ENCODE peak calls at places on chromosomes 5 and 9, in four cellular contexts. V, E, R and I are unnamed samples.

GRCh38 chr9:113475031-113475430 is 11.5 kb downstream of the RGS3 start:
- DNase-seq in V (no peak), E (no peak), R (no peak), I (no peak)

GRCh38 chr9:125843646-125844045 is 96.5 kb downstream of the PBX3 start:
- DNase-seq in V (no peak), E (no peak), R (peak), I (peak)

GRCh38 chr5:131548190-131548589 is 86.8 kb downstream of the RAPGEF6 start:
- DNase-seq in V (no peak), E (no peak), R (no peak), I (no peak)

GRCh38 chr5:64773533-64773932 is 4.8 kb downstream of the CWC27 start:
- DNase-seq in V (no peak), E (no peak), R (no peak), I (no peak)

GRCh38 chr5:37637165-37637845 is 202.5 kb downstream of the GDNF start:
- DNase-seq in V (no peak), E (no peak), R (peak), I (peak)

GRCh38 chr5:68554566-68555279 is 339.2 kb downstream of the PIK3R1 start:
- DNase-seq in V (peak), E (peak), R (peak), I (peak)

GRCh38 chr5:73031839-73032238 is 76.0 kb downstream of the FCHO2 start:
- DNase-seq in V (peak), E (no peak), R (peak), I (peak)

GRCh38 chr9:91643474-91644102 is 220.0 kb upstream of the NFIL3 start:
- DNase-seq in V (no peak), E (no peak), R (no peak), I (no peak)

GRCh38 chr9:87008667-87009066 is 61.4 kb upstream of the GAS1 start:
- DNase-seq in V (no peak), E (no peak), R (no peak), I (no peak)

GRCh38 chr5:143826909-143827514 is 15.1 kb downstream of the HMHB1 start:
- DNase-seq in V (peak), E (no peak), R (peak), I (no peak)

GRCh38 chr5:9047932-9048331 is 497.9 kb downstream of the SEMA5A start:
- DNase-seq in V (no peak), E (no peak), R (no peak), I (no peak)

GRCh38 chr9:79623799-79624721 is 52.3 kb downstream of the TLE4 start:
- DNase-seq in V (peak), E (no peak), R (no peak), I (peak)

GRCh38 chr5:80863708-80864107 is 96.5 kb upstream of the RASGRF2 start:
- DNase-seq in V (no peak), E (no peak), R (no peak), I (no peak)

GRCh38 chr5:36239370-36240293 is 2.1 kb downstream of the NADK2 start:
- DNase-seq in V (no peak), E (no peak), R (no peak), I (no peak)

GRCh38 chr5:14702238-14702839 is 37.8 kb downstream of the OTULIN start:
- DNase-seq in V (no peak), E (no peak), R (no peak), I (no peak)

GRCh38 chr9:78958887-78959286 is 612.9 kb upstream of the TLE4 start:
- DNase-seq in V (no peak), E (no peak), R (no peak), I (no peak)

GRCh38 chr5:65539827-65540226 is 23.1 kb downstream of the CENPK start:
- DNase-seq in V (peak), E (no peak), R (no peak), I (no peak)

GRCh38 chr5:146513462-146513861 is 2.5 kb downstream of the GPR151 start:
- DNase-seq in V (no peak), E (no peak), R (no peak), I (no peak)

GRCh38 chr5:174317261-174317894 is 271.9 kb downstream of the NSG2 start:
- DNase-seq in V (peak), E (no peak), R (peak), I (peak)

GRCh38 chr9:95815153-95815552 is 60.3 kb upstream of the ERCC6L2 start:
- DNase-seq in V (peak), E (no peak), R (peak), I (peak)

GRCh38 chr9:124574534-124574933 is 67.3 kb upstream of the NR5A1 start:
- DNase-seq in V (no peak), E (no peak), R (no peak), I (no peak)

GRCh38 chr9:35984021-35984420 is 26.1 kb upstream of the OR2S2 start:
- DNase-seq in V (no peak), E (no peak), R (no peak), I (no peak)

GRCh38 chr5:82399111-82399510 is 121.0 kb upstream of the RPS23 start:
- DNase-seq in V (no peak), E (no peak), R (no peak), I (no peak)

GRCh38 chr9:35562895-35563746 is 41.9 kb upstream of the TESK1 start:
- DNase-seq in V (no peak), E (no peak), R (no peak), I (no peak)

GRCh38 chr9:113898151-113898550 is 22.0 kb downstream of the ZNF618 start:
- DNase-seq in V (no peak), E (no peak), R (no peak), I (no peak)

GRCh38 chr5:53161876-53162275 is 52.3 kb upstream of the MOCS2 start:
- DNase-seq in V (no peak), E (no peak), R (no peak), I (no peak)

GRCh38 chr9:71895955-71896354 is 15.0 kb downstream of the ABHD17B start:
- DNase-seq in V (no peak), E (no peak), R (no peak), I (no peak)

GRCh38 chr5:170046221-170046620 is 59.5 kb upstream of the FOXI1 start:
- DNase-seq in V (no peak), E (no peak), R (no peak), I (no peak)

DNA sequence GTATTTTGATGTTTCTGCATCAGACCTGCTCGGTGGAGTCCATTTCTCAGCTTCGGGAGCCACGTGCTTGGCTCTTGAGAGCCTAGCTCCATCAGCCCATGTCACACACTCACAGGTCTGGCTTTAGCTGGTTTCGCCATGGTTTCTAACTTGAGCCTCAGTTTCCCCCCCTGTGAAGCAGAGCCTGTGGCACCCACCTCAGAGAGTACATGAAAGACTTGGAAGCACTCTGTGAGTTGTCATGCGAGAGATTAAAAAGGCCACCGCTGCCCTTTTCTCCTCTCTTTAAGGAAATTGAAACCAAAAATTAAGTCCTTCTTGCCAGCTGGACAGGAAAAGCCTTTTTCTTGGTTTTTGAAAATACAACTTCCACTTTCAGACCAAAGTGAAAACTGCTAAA is 8.8 kb downstream of the TENT4A start:
- DNase-seq in V (no peak), E (no peak), R (peak), I (peak)
- H3K4me3 ChIP-seq in V (no peak), E (peak), R (peak), I (peak)

GRCh38 chr5:120330555-120330954 is 133.5 kb upstream of the PRR16 start:
- DNase-seq in V (no peak), E (no peak), R (no peak), I (no peak)

GRCh38 chr5:120326651-120327050 is 137.4 kb upstream of the PRR16 start:
- DNase-seq in V (no peak), E (no peak), R (peak), I (peak)

GRCh38 chr5:120329095-120329494 is 135.0 kb upstream of the PRR16 start:
- DNase-seq in V (no peak), E (no peak), R (no peak), I (no peak)

DNA sequence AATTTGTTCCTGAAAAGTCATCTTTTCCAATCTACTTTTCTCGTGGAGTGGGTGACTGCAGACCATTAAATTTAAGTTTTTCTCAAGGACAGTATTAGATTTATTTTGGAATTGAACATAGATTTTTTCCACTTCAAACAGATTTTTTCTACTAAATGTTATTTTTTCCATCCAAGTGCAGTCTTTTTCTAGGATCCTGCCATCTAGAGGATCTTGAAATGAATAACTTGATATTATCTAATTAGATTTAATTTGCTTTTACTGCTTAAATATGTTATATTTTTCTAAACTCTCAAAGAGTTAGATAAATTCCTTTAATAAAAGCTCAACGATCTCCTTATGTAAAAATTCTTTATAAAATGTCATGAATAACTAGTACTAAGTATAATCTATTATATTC is 136.9 kb upstream of the PRR16 start:
- DNase-seq in V (no peak), E (no peak), R (peak), I (no peak)
- TF ChIP-seq CTCF in V (peak), E (no peak), R (peak), I (peak)

GRCh38 chr5:125348936-125349335 is 602.5 kb upstream of the ZNF608 start:
- DNase-seq in V (no peak), E (no peak), R (no peak), I (no peak)

GRCh38 chr5:125346316-125346715 is 599.9 kb upstream of the ZNF608 start:
- DNase-seq in V (no peak), E (no peak), R (no peak), I (no peak)

GRCh38 chr5:125342938-125343401 is 596.5 kb upstream of the ZNF608 start:
- DNase-seq in V (no peak), E (no peak), R (peak), I (peak)

GRCh38 chr5:125349432-125349831 is 603.0 kb upstream of the ZNF608 start:
- DNase-seq in V (peak), E (no peak), R (peak), I (peak)

GRCh38 chr5:125348221-125348692 is 601.8 kb upstream of the ZNF608 start:
- DNase-seq in V (peak), E (no peak), R (peak), I (no peak)
- H3K4me3 ChIP-seq in V (no peak), E (no peak), R (no peak), I (no peak)

GRCh38 chr9:23088932-23089364 is 642.3 kb downstream of the DMRTA1 start:
- DNase-seq in V (peak), E (peak), R (no peak), I (no peak)
- TF ChIP-seq CTCF in V (peak), E (no peak), R (no peak), I (no peak)

DNA sequence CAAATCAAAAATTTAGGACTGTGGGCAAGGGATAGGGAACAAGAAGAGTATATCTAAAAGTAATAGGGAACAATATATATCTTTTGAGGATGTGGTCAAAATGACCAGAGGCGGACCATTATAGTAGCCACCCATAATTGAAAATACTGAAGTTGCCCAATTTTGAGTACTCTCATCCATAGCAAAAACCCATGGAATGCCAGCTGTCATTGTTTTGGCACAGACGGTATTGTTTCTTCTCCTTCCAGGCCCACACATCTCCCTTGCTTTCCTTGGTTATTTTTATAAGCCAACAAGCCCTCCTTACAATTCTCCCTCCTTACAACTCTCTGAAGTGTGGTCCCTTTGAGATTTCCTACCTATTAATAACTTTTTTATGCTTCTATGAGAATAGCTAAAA is 50.4 kb upstream of the RGMB start:
- DNase-seq in V (no peak), E (no peak), R (no peak), I (no peak)
- H3K4me3 ChIP-seq in V (no peak), E (no peak), R (no peak), I (no peak)

GRCh38 chr5:135130526-135131215 is 96.6 kb upstream of the PITX1 start:
- DNase-seq in V (no peak), E (peak), R (no peak), I (no peak)
- TF ChIP-seq CTCF in V (no peak), E (no peak), R (no peak), I (no peak)

GRCh38 chr5:39726467-39726866 is 301.7 kb upstream of the DAB2 start:
- DNase-seq in V (no peak), E (no peak), R (no peak), I (no peak)

GRCh38 chr5:39717186-39717897 is 292.6 kb upstream of the DAB2 start:
- DNase-seq in V (no peak), E (no peak), R (peak), I (peak)

GRCh38 chr5:39716532-39716971 is 291.8 kb upstream of the DAB2 start:
- DNase-seq in V (peak), E (no peak), R (peak), I (peak)

GRCh38 chr5:39721394-39721793 is 296.6 kb upstream of the DAB2 start:
- DNase-seq in V (no peak), E (peak), R (no peak), I (no peak)
- H3K4me3 ChIP-seq in V (no peak), E (no peak), R (no peak), I (no peak)

GRCh38 chr9:129321511-129322021 is 143.5 kb upstream of the IER5L start:
- DNase-seq in V (no peak), E (peak), R (no peak), I (no peak)

GRCh38 chr9:129319076-129319937 is 141.2 kb upstream of the IER5L start:
- DNase-seq in V (no peak), E (peak), R (no peak), I (no peak)

GRCh38 chr9:129322022-129322621 is 144.1 kb upstream of the IER5L start:
- DNase-seq in V (no peak), E (peak), R (no peak), I (no peak)

GRCh38 chr9:129319938-129320481 is 141.9 kb upstream of the IER5L start:
- DNase-seq in V (no peak), E (peak), R (no peak), I (no peak)

DNA sequence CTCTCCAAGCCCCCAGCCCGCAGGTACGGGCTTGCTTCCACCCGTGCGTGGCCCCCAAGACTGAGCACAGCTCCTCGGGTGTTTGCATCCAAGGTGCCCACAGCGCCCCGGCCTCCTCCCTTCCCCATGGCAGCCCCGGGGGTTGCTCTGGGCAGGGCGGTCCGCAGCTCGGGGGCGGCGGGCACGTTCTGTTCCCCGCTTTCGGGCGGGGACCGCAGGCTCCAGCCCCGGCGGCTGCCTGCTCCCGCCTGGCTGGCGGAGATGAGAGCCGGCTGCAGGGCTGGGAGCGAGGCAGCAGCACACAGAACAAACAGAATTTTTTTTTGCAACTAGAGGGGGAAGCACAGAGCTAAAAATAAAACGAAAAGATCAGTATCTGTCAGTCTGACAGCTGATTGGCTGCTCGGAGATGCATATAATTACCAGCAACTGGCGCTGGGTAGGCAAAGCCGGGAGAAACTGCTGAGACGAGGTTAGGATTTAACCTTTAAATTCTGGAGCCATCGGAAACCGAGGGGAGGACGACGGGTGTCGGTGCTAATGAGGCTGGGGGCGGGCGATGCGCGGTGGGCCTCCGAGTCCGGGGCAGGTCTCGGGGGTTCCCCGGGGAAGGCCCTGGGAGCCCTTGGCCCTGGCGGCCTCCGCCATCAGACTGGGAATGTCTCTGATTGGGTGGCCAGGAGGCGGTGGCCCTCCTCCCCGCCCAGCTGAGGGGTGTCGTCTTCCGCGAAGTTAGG is 142.7 kb upstream of the IER5L start:
- DNase-seq in V (peak), E (peak), R (peak), I (peak)
- TF ChIP-seq CTCF in V (peak), E (no peak), R (peak), I (peak)

GRCh38 chr5:40626834-40627233 is 52.9 kb upstream of the PTGER4 start:
- DNase-seq in V (no peak), E (no peak), R (no peak), I (no peak)

GRCh38 chr5:40619406-40619805 is 60.3 kb upstream of the PTGER4 start:
- DNase-seq in V (no peak), E (no peak), R (no peak), I (peak)

GRCh38 chr5:40627708-40628107 is 52.0 kb upstream of the PTGER4 start:
- DNase-seq in V (no peak), E (no peak), R (peak), I (peak)

GRCh38 chr5:40622463-40623252 is 57.1 kb upstream of the PTGER4 start:
- DNase-seq in V (no peak), E (no peak), R (no peak), I (no peak)

DNA sequence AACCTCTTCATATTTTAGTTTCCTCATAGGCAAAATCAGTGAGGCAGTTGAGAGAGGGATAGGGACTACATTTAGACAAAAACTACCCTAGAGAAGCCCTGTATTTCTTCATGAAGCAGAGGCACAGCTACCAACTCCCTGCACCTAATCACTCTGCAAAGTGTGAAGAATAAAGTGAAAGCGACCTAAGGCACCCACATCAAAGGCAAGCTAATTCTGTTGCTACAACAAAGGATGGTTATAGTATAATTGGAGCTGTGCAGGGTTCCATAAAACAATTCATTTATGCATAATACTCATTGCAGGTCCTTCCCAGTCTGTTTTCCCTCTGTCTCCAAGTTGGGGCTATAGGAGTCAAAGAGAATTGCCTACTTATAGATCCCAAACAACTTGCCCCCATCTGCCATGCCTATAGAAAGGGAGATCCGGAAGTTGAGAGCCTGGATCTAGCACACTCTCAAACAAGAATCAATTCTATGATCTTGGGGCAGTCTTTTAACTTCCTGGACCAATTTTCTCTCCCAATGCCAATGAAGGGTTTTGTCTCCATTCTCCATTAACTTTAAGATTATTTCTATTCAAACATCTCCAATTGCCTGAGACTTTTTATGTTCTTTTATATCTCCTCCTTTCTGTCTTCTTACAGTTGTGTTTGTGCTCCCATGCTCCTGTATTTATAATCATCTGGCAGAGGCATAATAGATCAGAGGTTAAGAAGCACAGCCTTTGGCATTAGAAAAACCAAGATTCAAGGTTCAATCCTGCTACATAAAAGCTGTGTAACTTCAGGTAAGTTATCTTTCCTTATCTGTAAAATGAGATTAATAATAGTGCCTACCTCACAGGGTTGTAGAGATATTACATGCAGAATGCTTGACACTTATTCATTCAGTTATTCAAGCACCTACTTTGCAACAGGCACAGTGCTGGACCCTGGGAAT is 56.0 kb upstream of the PTGER4 start:
- DNase-seq in V (no peak), E (no peak), R (no peak), I (no peak)
- H3K4me3 ChIP-seq in V (no peak), E (no peak), R (no peak), I (no peak)

GRCh38 chr9:136297766-136298735 is 5.8 kb downstream of the CCDC187 start:
- DNase-seq in V (no peak), E (peak), R (no peak), I (no peak)
- TF ChIP-seq CTCF in V (no peak), E (no peak), R (no peak), I (no peak)